ENCODE peak calls at places on chromosomes 5 and 9, in six cellular contexts. K, Y, F, A, W and I are unnamed samples.

GRCh38 chr5:38069360-38069759 is 189.0 kb upstream of the EGFLAM start:
- DNase-seq in W (no peak), Y (no peak), K (peak; percentile 23), F (no peak), A (no peak), I (no peak)

GRCh38 chr5:150411245-150411979 is 1.3 kb downstream of the CD74 start:
- DNase-seq in W (peak; percentile 54), A (peak; percentile 16), Y (no peak), F (peak; percentile 58), K (peak; percentile 23), I (no peak)

GRCh38 chr9:33921967-33922895 is 105.3 kb downstream of the UBE2R2 start:
- DNase-seq in W (no peak), Y (no peak), F (no peak), A (no peak), K (peak; percentile 45), I (no peak)

GRCh38 chr5:42785756-42786155 is 25.9 kb downstream of the SELENOP start:
- DNase-seq in A (no peak), K (no peak), Y (no peak), F (no peak), W (no peak), I (no peak)

GRCh38 chr9:69750085-69750484 is 9.7 kb downstream of the PTAR1 start:
- DNase-seq in Y (no peak), W (no peak), F (no peak), A (no peak), K (no peak), I (no peak)

GRCh38 chr5:137894586-137894985 is 5.3 kb downstream of the PKD2L2 start:
- DNase-seq in F (no peak), A (no peak), K (no peak), W (no peak), Y (no peak), I (no peak)

GRCh38 chr9:34047864-34048729 is 590 bp downstream of the UBAP2 start:
- DNase-seq in K (peak; percentile 27), W (peak; percentile 32), Y (no peak), F (peak; percentile 46), A (no peak), I (no peak)

GRCh38 chr9:136900556-136900955 is 14.2 kb downstream of the TRAF2 start:
- DNase-seq in K (no peak), A (no peak), Y (no peak), W (no peak), F (no peak), I (no peak)

GRCh38 chr5:180135967-180136641 is 64.5 kb upstream of the RNF130 start:
- DNase-seq in K (no peak), F (peak; percentile 16), W (peak; percentile 3), Y (no peak), A (no peak), I (no peak)

GRCh38 chr5:9052421-9052820 is 493.5 kb downstream of the SEMA5A start:
- DNase-seq in W (no peak), Y (no peak), A (no peak), F (no peak), K (no peak), I (no peak)

GRCh38 chr5:95068303-95068702 is 216.6 kb downstream of the MCTP1 start:
- DNase-seq in K (no peak), F (no peak), Y (no peak), A (no peak), W (no peak), I (no peak)

GRCh38 chr5:99104538-99105132 is 175.8 kb upstream of the CHD1 start:
- DNase-seq in Y (no peak), A (peak; percentile 30), F (no peak), W (no peak), K (peak; percentile 59), I (peak; percentile 32)

GRCh38 chr9:106104887-106105286 is 410.5 kb downstream of the TMEM38B start:
- DNase-seq in F (no peak), W (no peak), K (no peak), A (no peak), Y (no peak), I (no peak)

GRCh38 chr9:20015427-20015931 is 226.6 kb upstream of the SLC24A2 start:
- DNase-seq in W (no peak), A (no peak), Y (no peak), F (no peak), K (no peak), I (no peak)

GRCh38 chr5:166720026-166720425 is 1571.4 kb upstream of the WWC1 start:
- DNase-seq in W (no peak), A (no peak), Y (no peak), K (peak; percentile 2), F (no peak), I (no peak)

GRCh38 chr5:78699565-78700143 is 51.1 kb upstream of the LHFPL2 start:
- DNase-seq in W (no peak), F (no peak), A (peak; percentile 97), K (peak; percentile 94), Y (no peak), I (peak; percentile 80)

GRCh38 chr9:137550241-137550621 is at the start of gene PNPLA7:
- DNase-seq in A (peak; percentile 43), W (peak; percentile 91), K (peak; percentile 57), F (peak; percentile 93), Y (peak; percentile 41), I (peak; percentile 62)

GRCh38 chr5:157558089-157558595 is 17.4 kb downstream of the ADAM19 start:
- DNase-seq in Y (no peak), K (peak; percentile 68), A (peak; percentile 86), F (no peak), W (no peak), I (peak; percentile 82)

GRCh38 chr5:58279259-58279658 is 180.6 kb downstream of the PLK2 start:
- DNase-seq in A (no peak), K (no peak), F (no peak), W (no peak), Y (no peak), I (no peak)

GRCh38 chr5:4018968-4019766 is 423.5 kb downstream of the IRX1 start:
- DNase-seq in Y (no peak), F (no peak), A (no peak), K (peak; percentile 48), W (no peak), I (peak; percentile 63)

GRCh38 chr5:148805323-148806290 is 20.8 kb upstream of the ADRB2 start:
- DNase-seq in K (peak; percentile 46), Y (no peak), W (peak; percentile 61), F (no peak), A (peak; percentile 64), I (no peak)

GRCh38 chr9:107472581-107473335 is 16.8 kb downstream of the KLF4 start:
- DNase-seq in F (no peak), K (no peak), A (no peak), Y (no peak), W (no peak), I (no peak)

GRCh38 chr5:134620634-134621033 is 12.0 kb downstream of the SAR1B start:
- DNase-seq in F (no peak), A (no peak), Y (no peak), K (no peak), W (no peak), I (no peak)

GRCh38 chr9:8315211-8315610 is 515.6 kb upstream of the DMAC1 start:
- DNase-seq in W (no peak), F (no peak), K (peak; percentile 18), Y (no peak), A (peak; percentile 35), I (no peak)
- TF ChIP-seq CTCF in W (no peak), F (no peak), K (no peak), Y (no peak), A (no peak), I (no peak)

GRCh38 chr5:176366575-176366894 is 1.2 kb downstream of the ARL10 start:
- DNase-seq in K (no peak), W (no peak), F (no peak), Y (no peak), A (no peak), I (no peak)
- H3K4me3 ChIP-seq in K (peak overlapping the region; percentile 58), W (peak overlapping the region; percentile 86), F (peak overlapping the region; percentile 75), Y (peak overlapping the region; percentile 61), A (peak overlapping the region; percentile 58), I (peak overlapping the region; percentile 67)

GRCh38 chr5:173750538-173751265 is 134.3 kb upstream of the BOD1 start:
- DNase-seq in W (no peak), F (no peak), A (no peak), K (no peak), Y (no peak), I (no peak)
- TF ChIP-seq CTCF in W (no peak), F (no peak), A (no peak), K (no peak), Y (no peak), I (no peak)

DNA sequence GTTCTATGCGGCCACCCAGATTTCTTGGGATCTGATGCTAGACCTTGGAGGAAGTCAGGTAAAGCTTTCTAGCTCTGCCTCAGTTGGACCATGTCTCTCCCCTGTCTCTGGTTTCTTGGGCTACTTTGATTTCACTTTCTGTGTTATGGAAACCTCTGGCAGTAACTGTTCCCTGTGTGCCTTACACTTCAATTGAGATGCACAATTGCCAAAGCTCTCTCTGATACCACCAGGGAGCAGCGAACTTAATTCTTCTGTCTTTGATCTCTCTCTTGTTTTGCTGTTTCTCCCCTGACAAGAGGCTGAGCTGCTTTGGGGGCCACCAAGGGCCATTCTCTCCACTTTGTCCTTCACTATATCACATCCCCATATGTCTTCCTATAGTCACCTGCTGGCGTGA is 61.4 kb downstream of the PGM5 start:
- DNase-seq in F (no peak), W (no peak), A (no peak), K (no peak), Y (no peak), I (no peak)
- H3K4me3 ChIP-seq in F (no peak overlapping the region), W (no peak overlapping the region), A (no peak overlapping the region), K (no peak overlapping the region), Y (no peak overlapping the region), I (no peak overlapping the region)

GRCh38 chr9:125258832-125259534 is 2.6 kb upstream of the GAPVD1 start:
- DNase-seq in K (no peak), A (no peak), F (no peak), Y (no peak), W (no peak), I (no peak)

GRCh38 chr9:125260564-125260963 is 1.1 kb upstream of the GAPVD1 start:
- DNase-seq in F (no peak), K (no peak), A (peak; percentile 54), W (no peak), Y (no peak), I (no peak)

GRCh38 chr9:125254231-125254630 is 7.4 kb upstream of the GAPVD1 start:
- DNase-seq in Y (no peak), K (no peak), A (no peak), F (no peak), W (no peak), I (no peak)

GRCh38 chr9:125258160-125258559 is 3.5 kb upstream of the GAPVD1 start:
- DNase-seq in F (no peak), W (no peak), A (no peak), Y (no peak), K (no peak), I (no peak)

GRCh38 chr9:125255781-125256391 is 5.7 kb upstream of the GAPVD1 start:
- DNase-seq in F (no peak), W (no peak), K (peak; percentile 36), Y (no peak), A (no peak), I (no peak)
- TF ChIP-seq CTCF in F (no peak), W (peak; percentile 21), K (peak; percentile 24), Y (no peak), A (peak; percentile 48), I (peak; percentile 33)

GRCh38 chr5:129400395-129400983 is 59.6 kb upstream of the ADAMTS19 start:
- DNase-seq in F (no peak), K (peak; percentile 38), Y (no peak), A (no peak), W (no peak), I (no peak)
- H3K4me3 ChIP-seq in F (no peak overlapping the region), K (no peak overlapping the region), Y (no peak overlapping the region), A (no peak overlapping the region), W (no peak overlapping the region), I (no peak overlapping the region)